ENCODE peak calls at places on chromosomes 3 and 15, in six cellular contexts. X, M, A, P, H and E are unnamed samples.

GRCh38 chr15:101613130-101614000 is 38.8 kb downstream of the TM2D3 start:
- DNase-seq in P (no peak), A (peak; percentile 80), H (peak; percentile 93), X (peak; percentile 72), M (no peak), E (no peak)

GRCh38 chr3:180306691-180307090 is 270.0 kb upstream of the PEX5L start:
- DNase-seq in P (no peak), H (no peak), X (no peak), M (peak; percentile 35), A (no peak), E (no peak)

GRCh38 chr3:177089901-177090300 is 107.4 kb downstream of the TBL1XR1 start:
- DNase-seq in A (no peak), H (no peak), M (no peak), X (no peak), P (no peak), E (no peak)

GRCh38 chr3:188270423-188270972 is 116.5 kb downstream of the LPP start:
- DNase-seq in P (peak; percentile 73), H (no peak), M (no peak), X (no peak), A (peak; percentile 64), E (no peak)

GRCh38 chr15:84108725-84109124 is 126.8 kb upstream of the GOLGA6L4 start:
- DNase-seq in A (no peak), P (no peak), X (no peak), M (no peak), H (no peak), E (no peak)

GRCh38 chr15:61811952-61812351 is 248.3 kb downstream of the VPS13C start:
- DNase-seq in M (no peak), P (no peak), A (no peak), X (no peak), H (no peak), E (no peak)

GRCh38 chr3:46575577-46576222 is 9.6 kb upstream of the LRRC2 start:
- DNase-seq in X (no peak), P (no peak), H (no peak), A (no peak), M (no peak), E (no peak)

GRCh38 chr15:63891763-63892123 is 58.0 kb upstream of the HERC1 start:
- DNase-seq in M (no peak), P (peak; percentile 27), X (no peak), H (no peak), A (no peak), E (no peak)